ENCODE peak calls at places on chromosome 13, in seven cellular contexts. F is H4, E is MV-4-11, M is EL, K is SK-N-DZ, B is ACHN, I is osteoblast. G is an unnamed sample.

GRCh38 chr13:96991072-96991471 is 3.2 kb downstream of the OXGR1 start:
- DNase-seq in F (no peak), E (no peak), M (no peak), K (no peak), B (no peak), I (no peak), G (no peak)

GRCh38 chr13:91045351-91046034 is 302.0 kb upstream of the MIR17HG start:
- DNase-seq in F (peak), E (no peak), M (no peak), K (peak), B (peak), I (peak), G (no peak)

GRCh38 chr13:74246398-74246975 is 112.3 kb upstream of the KLF12 start:
- DNase-seq in F (no peak), E (no peak), M (no peak), K (no peak), B (no peak), I (peak), G (no peak)

GRCh38 chr13:97460004-97460756 is 26.2 kb downstream of the RAP2A start:
- DNase-seq in F (no peak), E (peak), M (no peak), K (no peak), B (no peak), I (peak), G (no peak)

GRCh38 chr13:58043971-58044370 is 412.4 kb downstream of the PCDH17 start:
- DNase-seq in F (no peak), E (no peak), M (no peak), K (no peak), B (no peak), I (no peak), G (no peak)

GRCh38 chr13:44147222-44147621 is 226.4 kb upstream of the SERP2 start:
- DNase-seq in F (no peak), E (no peak), M (no peak), K (no peak), B (no peak), I (no peak), G (no peak)

GRCh38 chr13:46962286-46962941 is 65.6 kb upstream of the HTR2A start:
- DNase-seq in F (no peak), E (no peak), M (peak), K (no peak), B (peak), I (peak), G (no peak)

GRCh38 chr13:72875233-72875632 is 93.3 kb downstream of the PIBF1 start:
- DNase-seq in F (no peak), E (peak), M (no peak), K (no peak), B (no peak), I (no peak), G (no peak)

GRCh38 chr13:41937388-41937787 is 23.5 kb downstream of the VWA8 start:
- DNase-seq in F (no peak), E (no peak), M (no peak), K (no peak), B (no peak), I (no peak), G (no peak)

GRCh38 chr13:51502206-51502651 is 49.4 kb upstream of the INTS6 start:
- DNase-seq in F (no peak), E (peak), M (peak), K (no peak), B (no peak), I (peak), G (peak)

GRCh38 chr13:78137404-78138142 is 218.9 kb upstream of the EDNRB start:
- DNase-seq in F (peak), E (peak), M (peak), K (peak), B (peak), I (peak), G (peak)

GRCh38 chr13:113639661-113640262 is 18.2 kb downstream of the ATP4B start:
- DNase-seq in F (no peak), E (no peak), M (no peak), K (no peak), B (no peak), I (peak), G (no peak)

GRCh38 chr13:38398810-38399493 is 49.3 kb downstream of the UFM1 start:
- DNase-seq in F (peak), E (peak), M (peak), K (no peak), B (no peak), I (peak), G (no peak)

GRCh38 chr13:77698211-77699058 is 948 bp downstream of the SLAIN1 start:
- DNase-seq in F (no peak), E (no peak), M (peak), K (peak), B (peak), I (peak), G (peak)

GRCh38 chr13:46687810-46688209 is 109.2 kb downstream of the ESD start:
- DNase-seq in F (no peak), E (no peak), M (peak), K (no peak), B (peak), I (no peak), G (no peak)

GRCh38 chr13:26112843-26113242 is 61.0 kb upstream of the SHISA2 start:
- DNase-seq in F (peak), E (no peak), M (no peak), K (no peak), B (peak), I (no peak), G (no peak)

GRCh38 chr13:113651511-113652403 is 6.2 kb downstream of the ATP4B start:
- DNase-seq in F (no peak), E (no peak), M (no peak), K (no peak), B (no peak), I (peak), G (no peak)

GRCh38 chr13:96089749-96090239 is at the start of gene HS6ST3:
- DNase-seq in F (peak), E (no peak), M (peak), K (peak), B (peak), I (peak), G (no peak)

GRCh38 chr13:110363009-110363408 is 55.9 kb downstream of the COL4A2 start:
- DNase-seq in F (no peak), E (no peak), M (no peak), K (no peak), B (no peak), I (no peak), G (no peak)

GRCh38 chr13:50916701-50917184 is 7.2 kb downstream of the RNASEH2B start:
- DNase-seq in F (no peak), E (peak), M (no peak), K (no peak), B (no peak), I (no peak), G (no peak)

GRCh38 chr13:25761041-25761440 is 290.8 kb downstream of the SHISA2 start:
- DNase-seq in F (no peak), E (no peak), M (no peak), K (no peak), B (no peak), I (no peak), G (no peak)

GRCh38 chr13:26897706-26898550 is 137.3 kb upstream of the GPR12 start:
- DNase-seq in F (no peak), E (no peak), M (no peak), K (peak), B (no peak), I (peak), G (no peak)

GRCh38 chr13:75544681-75545333 is 4.8 kb upstream of the UCHL3 start:
- DNase-seq in F (no peak), E (peak), M (peak), K (no peak), B (no peak), I (no peak), G (no peak)

GRCh38 chr13:110109910-110110309 is 197.0 kb downstream of the COL4A1 start:
- DNase-seq in F (no peak), E (no peak), M (peak), K (peak), B (peak), I (peak), G (no peak)

GRCh38 chr13:20680416-20681080 is 23.0 kb upstream of the IL17D start:
- DNase-seq in F (no peak), E (no peak), M (no peak), K (no peak), B (no peak), I (no peak), G (no peak)

GRCh38 chr13:58712191-58712590 is 1080.6 kb downstream of the PCDH17 start:
- DNase-seq in F (peak), E (no peak), M (no peak), K (no peak), B (no peak), I (no peak), G (no peak)

GRCh38 chr13:97574926-97575325 is 141.0 kb downstream of the RAP2A start:
- DNase-seq in F (peak), E (peak), M (peak), K (no peak), B (peak), I (no peak), G (no peak)

GRCh38 chr13:102643656-102644055 is 46.9 kb downstream of the TPP2 start:
- DNase-seq in F (no peak), E (no peak), M (no peak), K (no peak), B (no peak), I (no peak), G (no peak)

GRCh38 chr13:86581711-86582110 is 782.5 kb upstream of the SLITRK6 start:
- DNase-seq in F (peak), E (no peak), M (no peak), K (no peak), B (peak), I (no peak), G (no peak)

GRCh38 chr13:99908129-99908805 is 63.3 kb downstream of the ZIC5 start:
- DNase-seq in F (no peak), E (peak), M (no peak), K (no peak), B (no peak), I (no peak), G (no peak)

GRCh38 chr13:109989155-109989554 is 202.8 kb upstream of the IRS2 start:
- DNase-seq in F (no peak), E (no peak), M (peak), K (no peak), B (peak), I (peak), G (no peak)

GRCh38 chr13:109180905-109181425 is 551.6 kb downstream of the MYO16 start:
- DNase-seq in F (peak), E (no peak), M (peak), K (no peak), B (no peak), I (peak), G (no peak)

GRCh38 chr13:23447927-23448326 is 14.4 kb upstream of the SACS start:
- DNase-seq in F (no peak), E (no peak), M (peak), K (no peak), B (no peak), I (no peak), G (no peak)

GRCh38 chr13:44368062-44368591 is 5.5 kb upstream of the SERP2 start:
- DNase-seq in F (peak), E (peak), M (peak), K (peak), B (no peak), I (no peak), G (no peak)

GRCh38 chr13:94182185-94182761 is 297.2 kb downstream of the DCT start:
- DNase-seq in F (no peak), E (peak), M (no peak), K (no peak), B (no peak), I (no peak), G (no peak)

GRCh38 chr13:50213526-50213925 is 198.3 kb downstream of the KCNRG start:
- DNase-seq in F (no peak), E (no peak), M (no peak), K (no peak), B (no peak), I (no peak), G (no peak)